ENCODE peak calls at places on chromosomes 3 and 15, in five cellular contexts. One of them, this sample, is unnamed.

GRCh38 chr3:65883614-65884013 is 155.1 kb downstream of the MAGI1 start:
- DNase-seq in GM12891: no peak
- DNase-seq in lower leg skin: no peak
- DNase-seq in A549: peak; percentile 14
- DNase-seq in transverse colon: no peak
- DNase-seq in this sample: no peak

GRCh38 chr3:110608566-110608965 is 463.1 kb upstream of the NECTIN3 start:
- DNase-seq in GM12891: no peak
- DNase-seq in lower leg skin: no peak
- DNase-seq in A549: no peak
- DNase-seq in transverse colon: no peak
- DNase-seq in this sample: no peak

GRCh38 chr3:89025185-89025584 is 82.2 kb upstream of the EPHA3 start:
- DNase-seq in GM12891: no peak
- DNase-seq in lower leg skin: no peak
- DNase-seq in A549: no peak
- DNase-seq in transverse colon: no peak
- DNase-seq in this sample: no peak

GRCh38 chr15:56934269-56934668 is 15.8 kb downstream of the TCF12 start:
- DNase-seq in GM12891: no peak
- DNase-seq in lower leg skin: no peak
- DNase-seq in A549: peak; percentile 26
- DNase-seq in transverse colon: no peak
- DNase-seq in this sample: peak; percentile 10

GRCh38 chr15:98896802-98897732 is 110.5 kb downstream of the PGPEP1L start:
- DNase-seq in GM12891: no peak
- DNase-seq in lower leg skin: no peak
- DNase-seq in A549: peak; percentile 100
- DNase-seq in transverse colon: no peak
- DNase-seq in this sample: peak; percentile 59

GRCh38 chr3:17412950-17413530 is 329.4 kb downstream of the TBC1D5 start:
- DNase-seq in GM12891: peak; percentile 3
- DNase-seq in lower leg skin: no peak
- DNase-seq in A549: peak; percentile 74
- DNase-seq in transverse colon: no peak
- DNase-seq in this sample: peak; percentile 65

GRCh38 chr3:47803478-47804025 is 614 bp downstream of the DHX30 start:
- DNase-seq in GM12891: no peak
- DNase-seq in lower leg skin: no peak
- DNase-seq in A549: no peak
- DNase-seq in transverse colon: no peak
- DNase-seq in this sample: no peak

GRCh38 chr15:85154061-85154460 is 172.4 kb downstream of the PDE8A start:
- DNase-seq in GM12891: no peak
- DNase-seq in lower leg skin: no peak
- DNase-seq in A549: no peak
- DNase-seq in transverse colon: no peak
- DNase-seq in this sample: no peak

GRCh38 chr3:79167651-79168416 is 600.0 kb downstream of the ROBO1 start:
- DNase-seq in GM12891: no peak
- DNase-seq in lower leg skin: no peak
- DNase-seq in A549: peak; percentile 6
- DNase-seq in transverse colon: no peak
- DNase-seq in this sample: no peak

GRCh38 chr3:122079524-122079923 is 24.4 kb downstream of the CD86 start:
- DNase-seq in GM12891: no peak
- DNase-seq in lower leg skin: no peak
- DNase-seq in A549: no peak
- DNase-seq in transverse colon: no peak
- DNase-seq in this sample: no peak

GRCh38 chr3:172557515-172558220 is 34.4 kb upstream of the TNFSF10 start:
- DNase-seq in GM12891: no peak
- DNase-seq in lower leg skin: no peak
- DNase-seq in A549: no peak
- DNase-seq in transverse colon: no peak
- DNase-seq in this sample: no peak

GRCh38 chr3:133103706-133104105 is 65.5 kb downstream of the TMEM108 start:
- DNase-seq in GM12891: no peak
- DNase-seq in lower leg skin: no peak
- DNase-seq in A549: no peak
- DNase-seq in transverse colon: no peak
- DNase-seq in this sample: no peak

GRCh38 chr3:140117111-140117526 is 182.1 kb downstream of the CLSTN2 start:
- DNase-seq in GM12891: no peak
- DNase-seq in lower leg skin: no peak
- DNase-seq in A549: no peak
- DNase-seq in transverse colon: no peak
- DNase-seq in this sample: no peak

GRCh38 chr3:4418156-4418555 is 48.9 kb downstream of the SUMF1 start:
- DNase-seq in GM12891: no peak
- DNase-seq in lower leg skin: no peak
- DNase-seq in A549: no peak
- DNase-seq in transverse colon: no peak
- DNase-seq in this sample: no peak

GRCh38 chr15:64681424-64682024 is 93.9 kb downstream of the RBPMS2 start:
- DNase-seq in GM12891: peak; percentile 34
- DNase-seq in lower leg skin: peak; percentile 80
- DNase-seq in A549: peak; percentile 86
- DNase-seq in transverse colon: peak; percentile 32
- DNase-seq in this sample: peak; percentile 77

GRCh38 chr3:115146418-115147328 is at the start of gene ZBTB20:
- DNase-seq in GM12891: peak; percentile 66
- DNase-seq in lower leg skin: peak; percentile 93
- DNase-seq in A549: peak; percentile 80
- DNase-seq in transverse colon: peak; percentile 72
- DNase-seq in this sample: peak; percentile 83
- TF ChIP-seq POLR2A in GM12891: peak; percentile 64
- TF ChIP-seq POLR2A in lower leg skin: no peak
- TF ChIP-seq POLR2A in A549: peak; percentile 45
- TF ChIP-seq POLR2A in transverse colon: peak; percentile 47
- TF ChIP-seq POLR2A in this sample: peak; percentile 54

GRCh38 chr15:42575188-42576039 is at the start of gene STARD9:
- DNase-seq in GM12891: peak; percentile 93
- DNase-seq in lower leg skin: peak; percentile 99
- DNase-seq in A549: peak; percentile 96
- DNase-seq in transverse colon: peak; percentile 98
- DNase-seq in this sample: peak; percentile 98
- TF ChIP-seq POLR2A in GM12891: peak; percentile 68
- TF ChIP-seq POLR2A in lower leg skin: no peak
- TF ChIP-seq POLR2A in A549: no peak
- TF ChIP-seq POLR2A in transverse colon: peak; percentile 41
- TF ChIP-seq POLR2A in this sample: peak; percentile 51

DNA sequence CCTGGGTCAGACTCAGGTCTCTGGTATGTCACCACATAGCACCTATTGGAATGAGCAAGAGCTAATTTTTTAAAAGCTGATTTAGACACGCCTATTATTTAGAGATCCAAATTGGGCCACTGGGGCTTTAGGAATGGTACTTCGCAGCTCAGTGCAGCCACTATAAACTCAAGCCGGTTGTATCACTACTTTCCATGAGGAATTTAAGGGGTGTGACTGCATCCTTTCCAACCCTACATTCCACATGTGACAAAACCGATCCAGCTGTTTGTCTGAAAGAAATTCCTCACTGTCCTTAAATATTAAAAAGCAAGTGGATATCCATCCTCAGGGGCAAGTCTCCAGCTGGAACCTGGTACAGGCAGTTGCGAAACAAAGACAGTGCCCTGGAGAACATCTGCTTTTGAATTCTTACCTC is 12.8 kb downstream of the VGLL3 start:
- DNase-seq in GM12891: no peak
- DNase-seq in lower leg skin: peak; percentile 92
- DNase-seq in A549: no peak
- DNase-seq in transverse colon: no peak
- DNase-seq in this sample: no peak
- TF ChIP-seq POLR2A in GM12891: no peak
- TF ChIP-seq POLR2A in lower leg skin: no peak
- TF ChIP-seq POLR2A in A549: no peak
- TF ChIP-seq POLR2A in transverse colon: no peak
- TF ChIP-seq POLR2A in this sample: no peak

GRCh38 chr3:52277071-52277964 is 1.1 kb downstream of the WDR82 start:
- DNase-seq in GM12891: no peak
- DNase-seq in lower leg skin: peak; percentile 95
- DNase-seq in A549: peak; percentile 34
- DNase-seq in transverse colon: peak; percentile 84
- DNase-seq in this sample: peak; percentile 87
- TF ChIP-seq POLR2A in GM12891: peak; percentile 77
- TF ChIP-seq POLR2A in lower leg skin: no peak
- TF ChIP-seq POLR2A in A549: peak; percentile 15
- TF ChIP-seq POLR2A in transverse colon: peak; percentile 76
- TF ChIP-seq POLR2A in this sample: peak; percentile 37

GRCh38 chr3:59262076-59262498 is 212.3 kb upstream of the CFAP20DC start:
- DNase-seq in GM12891: no peak
- DNase-seq in lower leg skin: no peak
- DNase-seq in A549: no peak
- DNase-seq in transverse colon: no peak
- DNase-seq in this sample: no peak

GRCh38 chr3:59264366-59264765 is 214.5 kb upstream of the CFAP20DC start:
- DNase-seq in GM12891: no peak
- DNase-seq in lower leg skin: no peak
- DNase-seq in A549: no peak
- DNase-seq in transverse colon: no peak
- DNase-seq in this sample: no peak

GRCh38 chr3:59263152-59263551 is 213.3 kb upstream of the CFAP20DC start:
- DNase-seq in GM12891: no peak
- DNase-seq in lower leg skin: no peak
- DNase-seq in A549: no peak
- DNase-seq in transverse colon: no peak
- DNase-seq in this sample: no peak

GRCh38 chr3:59258591-59258990 is 208.8 kb upstream of the CFAP20DC start:
- DNase-seq in GM12891: no peak
- DNase-seq in lower leg skin: no peak
- DNase-seq in A549: no peak
- DNase-seq in transverse colon: no peak
- DNase-seq in this sample: no peak

GRCh38 chr3:59261009-59261408 is 211.2 kb upstream of the CFAP20DC start:
- DNase-seq in GM12891: no peak
- DNase-seq in lower leg skin: no peak
- DNase-seq in A549: no peak
- DNase-seq in transverse colon: no peak
- DNase-seq in this sample: no peak
- TF ChIP-seq POLR2A in GM12891: no peak
- TF ChIP-seq POLR2A in lower leg skin: no peak
- TF ChIP-seq POLR2A in A549: no peak
- TF ChIP-seq POLR2A in transverse colon: no peak
- TF ChIP-seq POLR2A in this sample: no peak

GRCh38 chr3:57142335-57142734 is 22.8 kb downstream of the IL17RD start:
- DNase-seq in GM12891: no peak
- DNase-seq in lower leg skin: peak; percentile 77
- DNase-seq in A549: no peak
- DNase-seq in transverse colon: no peak
- DNase-seq in this sample: no peak

GRCh38 chr3:57144952-57145351 is 20.2 kb downstream of the IL17RD start:
- DNase-seq in GM12891: no peak
- DNase-seq in lower leg skin: no peak
- DNase-seq in A549: no peak
- DNase-seq in transverse colon: no peak
- DNase-seq in this sample: no peak

GRCh38 chr3:57141719-57142118 is 23.4 kb downstream of the IL17RD start:
- DNase-seq in GM12891: no peak
- DNase-seq in lower leg skin: peak; percentile 46
- DNase-seq in A549: no peak
- DNase-seq in transverse colon: no peak
- DNase-seq in this sample: no peak

GRCh38 chr3:57145852-57146251 is 19.3 kb downstream of the IL17RD start:
- DNase-seq in GM12891: no peak
- DNase-seq in lower leg skin: no peak
- DNase-seq in A549: no peak
- DNase-seq in transverse colon: no peak
- DNase-seq in this sample: no peak

DNA sequence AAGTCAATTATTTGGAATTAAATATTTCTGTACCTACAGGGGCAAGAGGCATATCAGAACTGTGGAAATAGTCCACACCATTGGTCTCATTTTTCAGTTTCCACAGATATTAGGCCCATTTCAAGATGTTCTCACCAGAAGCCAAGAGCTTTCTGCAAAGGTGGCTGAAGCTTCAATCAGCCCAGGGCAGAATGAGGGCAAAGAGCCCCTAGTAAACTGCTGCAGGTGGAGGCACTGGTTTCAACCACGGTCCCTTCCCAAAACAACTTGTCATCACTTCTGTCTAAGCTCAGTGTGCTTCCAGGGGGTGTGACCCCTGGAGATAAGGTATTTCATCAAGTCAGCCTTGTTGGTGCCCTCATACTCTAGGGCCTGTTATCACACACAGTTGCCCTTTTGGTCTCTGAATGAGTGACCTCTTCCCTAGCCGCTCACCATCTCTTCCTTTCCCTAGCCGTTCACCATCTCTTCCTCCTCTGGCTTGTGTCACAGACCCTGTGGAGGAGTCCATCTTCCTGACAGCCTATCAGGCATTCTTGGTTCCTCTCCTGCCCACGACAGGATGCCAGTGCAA is 21.2 kb downstream of the IL17RD start:
- DNase-seq in GM12891: no peak
- DNase-seq in lower leg skin: no peak
- DNase-seq in A549: no peak
- DNase-seq in transverse colon: no peak
- DNase-seq in this sample: no peak
- TF ChIP-seq POLR2A in GM12891: no peak
- TF ChIP-seq POLR2A in lower leg skin: no peak
- TF ChIP-seq POLR2A in A549: no peak
- TF ChIP-seq POLR2A in transverse colon: no peak
- TF ChIP-seq POLR2A in this sample: no peak

GRCh38 chr15:43523646-43524045 is 6.2 kb downstream of the MAP1A start:
- DNase-seq in GM12891: no peak
- DNase-seq in lower leg skin: peak; percentile 67
- DNase-seq in A549: no peak
- DNase-seq in transverse colon: no peak
- DNase-seq in this sample: no peak
- TF ChIP-seq POLR2A in GM12891: no peak
- TF ChIP-seq POLR2A in lower leg skin: no peak
- TF ChIP-seq POLR2A in A549: no peak
- TF ChIP-seq POLR2A in transverse colon: no peak
- TF ChIP-seq POLR2A in this sample: no peak

GRCh38 chr15:60390931-60391501 is 6.8 kb downstream of the ANXA2 start:
- DNase-seq in GM12891: no peak
- DNase-seq in lower leg skin: peak; percentile 85
- DNase-seq in A549: peak; percentile 82
- DNase-seq in transverse colon: peak; percentile 70
- DNase-seq in this sample: peak; percentile 10

GRCh38 chr15:60391722-60392340 is 6.0 kb downstream of the ANXA2 start:
- DNase-seq in GM12891: no peak
- DNase-seq in lower leg skin: no peak
- DNase-seq in A549: no peak
- DNase-seq in transverse colon: peak; percentile 21
- DNase-seq in this sample: no peak

GRCh38 chr15:60392601-60392985 is 5.2 kb downstream of the ANXA2 start:
- DNase-seq in GM12891: no peak
- DNase-seq in lower leg skin: peak; percentile 71
- DNase-seq in A549: peak; percentile 92
- DNase-seq in transverse colon: peak; percentile 23
- DNase-seq in this sample: peak; percentile 23

GRCh38 chr15:60395276-60396011 is 2.3 kb downstream of the ANXA2 start:
- DNase-seq in GM12891: no peak
- DNase-seq in lower leg skin: no peak
- DNase-seq in A549: no peak
- DNase-seq in transverse colon: no peak
- DNase-seq in this sample: peak; percentile 6

GRCh38 chr15:60392986-60393811 is 4.6 kb downstream of the ANXA2 start:
- DNase-seq in GM12891: no peak
- DNase-seq in lower leg skin: peak; percentile 89
- DNase-seq in A549: peak; percentile 98
- DNase-seq in transverse colon: peak; percentile 72
- DNase-seq in this sample: no peak
- TF ChIP-seq POLR2A in GM12891: no peak
- TF ChIP-seq POLR2A in lower leg skin: no peak
- TF ChIP-seq POLR2A in A549: no peak
- TF ChIP-seq POLR2A in transverse colon: peak; percentile 47
- TF ChIP-seq POLR2A in this sample: no peak

GRCh38 chr3:62604301-62604700 is 231.0 kb upstream of the FEZF2 start:
- DNase-seq in GM12891: no peak
- DNase-seq in lower leg skin: no peak
- DNase-seq in A549: peak; percentile 7
- DNase-seq in transverse colon: no peak
- DNase-seq in this sample: no peak
- TF ChIP-seq POLR2A in GM12891: no peak
- TF ChIP-seq POLR2A in lower leg skin: no peak
- TF ChIP-seq POLR2A in A549: no peak
- TF ChIP-seq POLR2A in transverse colon: no peak
- TF ChIP-seq POLR2A in this sample: no peak